ENCODE peak calls at places on chromosome 7, in five cellular contexts. Y is activated CD4-positive, alpha-beta T cell treated with anti-CD3 and anti-CD28 coated beads, Interleukin-2, amount 50 U/mL, for 4 hours; T is EH; G is stimulated activated CD8-positive, alpha-beta memory T cell treated with anti-CD3 and anti-CD28 coated beads, Interleukin-2, amount 100 ng/mL, for 1 hour; W is effector memory CD4-positive, alpha-beta T cell. H is an unnamed sample.

GRCh38 chr7:65798111-65799075 is 74.5 kb upstream of the VKORC1L1 start:
- DNase-seq in Y (no peak), T (peak; percentile 77), G (no peak), W (no peak), H (no peak)

GRCh38 chr7:102125127-102125561 is 161.5 kb upstream of the SH2B2 start:
- DNase-seq in Y (no peak), T (peak; percentile 95), G (no peak), W (no peak), H (no peak)

GRCh38 chr7:51265066-51265907 is 51.3 kb downstream of the COBL start:
- DNase-seq in Y (no peak), T (no peak), G (no peak), W (no peak), H (no peak)

GRCh38 chr7:3710531-3710930 is 409.5 kb downstream of the SDK1 start:
- DNase-seq in Y (no peak), T (no peak), G (no peak), W (no peak), H (no peak)

GRCh38 chr7:29091722-29092121 is 54.6 kb downstream of the CPVL start:
- DNase-seq in Y (no peak), T (peak; percentile 3), G (no peak), W (no peak), H (no peak)

GRCh38 chr7:142357953-142358520 is 100.2 kb upstream of the PRSS58 start:
- DNase-seq in Y (no peak), T (peak; percentile 79), G (no peak), W (no peak), H (no peak)

GRCh38 chr7:135929692-135930091 is 47.5 kb downstream of the MTPN start:
- DNase-seq in Y (no peak), T (no peak), G (no peak), W (no peak), H (no peak)

GRCh38 chr7:132666076-132666775 is 90.0 kb upstream of the PLXNA4 start:
- DNase-seq in Y (no peak), T (peak; percentile 4), G (no peak), W (no peak), H (no peak)

GRCh38 chr7:25913574-25914224 is 238.3 kb upstream of the NFE2L3 start:
- DNase-seq in Y (no peak), T (no peak), G (no peak), W (no peak), H (no peak)

H was measured in activated CD4-positive, CD25-positive, alpha-beta regulatory T cell.